ENCODE peak calls at places on chromosome 4, in ten cellular contexts. A, B, R, E, D, J, G, N, P and V are unnamed samples.

GRCh38 chr4:86223472-86223871 is 136.4 kb downstream of the MAPK10 start:
- DNase-seq in A (no peak), B (no peak), R (no peak), E (no peak), D (no peak), J (peak), G (no peak), N (no peak), P (no peak), V (no peak)

GRCh38 chr4:121736735-121737351 is 28.1 kb downstream of the SMIM43 start:
- DNase-seq in A (no peak), B (peak), R (no peak), E (peak), D (no peak), J (peak), G (peak), N (no peak), P (no peak), V (no peak)

GRCh38 chr4:169971456-169972015 is 54.7 kb downstream of the MFAP3L start:
- DNase-seq in A (no peak), B (no peak), R (no peak), E (no peak), D (no peak), J (peak), G (no peak), N (no peak), P (no peak), V (no peak)

GRCh38 chr4:138927065-138927464 is 88.5 kb upstream of the NOCT start:
- DNase-seq in A (no peak), B (no peak), R (no peak), E (no peak), D (no peak), J (peak), G (no peak), N (no peak), P (no peak), V (no peak)

GRCh38 chr4:17490575-17491059 is 21.3 kb downstream of the QDPR start:
- DNase-seq in A (no peak), B (no peak), R (no peak), E (no peak), D (peak), J (no peak), G (no peak), N (no peak), P (no peak), V (no peak)

GRCh38 chr4:150080335-150080734 is 2.1 kb downstream of the DCLK2 start:
- DNase-seq in A (no peak), B (no peak), R (no peak), E (no peak), D (no peak), J (no peak), G (no peak), N (no peak), P (no peak), V (no peak)

GRCh38 chr4:65592089-65592488 is 78.2 kb downstream of the EPHA5 start:
- DNase-seq in A (no peak), B (no peak), R (no peak), E (no peak), D (no peak), J (no peak), G (no peak), N (no peak), P (no peak), V (no peak)

GRCh38 chr4:25861951-25862410 is 807 bp downstream of the SEL1L3 start:
- DNase-seq in A (no peak), B (peak), R (no peak), E (peak), D (peak), J (peak), G (peak), N (peak), P (no peak), V (no peak)

GRCh38 chr4:70778888-70779422 is 57.2 kb downstream of the RUFY3 start:
- DNase-seq in A (no peak), B (peak), R (no peak), E (peak), D (no peak), J (peak), G (no peak), N (no peak), P (no peak), V (no peak)

GRCh38 chr4:75118739-75119138 is 185.8 kb downstream of the PARM1 start:
- DNase-seq in A (no peak), B (no peak), R (no peak), E (no peak), D (no peak), J (no peak), G (no peak), N (no peak), P (no peak), V (no peak)

GRCh38 chr4:75126058-75126457 is 193.1 kb downstream of the PARM1 start:
- DNase-seq in A (no peak), B (no peak), R (no peak), E (no peak), D (no peak), J (no peak), G (no peak), N (no peak), P (no peak), V (no peak)

DNA sequence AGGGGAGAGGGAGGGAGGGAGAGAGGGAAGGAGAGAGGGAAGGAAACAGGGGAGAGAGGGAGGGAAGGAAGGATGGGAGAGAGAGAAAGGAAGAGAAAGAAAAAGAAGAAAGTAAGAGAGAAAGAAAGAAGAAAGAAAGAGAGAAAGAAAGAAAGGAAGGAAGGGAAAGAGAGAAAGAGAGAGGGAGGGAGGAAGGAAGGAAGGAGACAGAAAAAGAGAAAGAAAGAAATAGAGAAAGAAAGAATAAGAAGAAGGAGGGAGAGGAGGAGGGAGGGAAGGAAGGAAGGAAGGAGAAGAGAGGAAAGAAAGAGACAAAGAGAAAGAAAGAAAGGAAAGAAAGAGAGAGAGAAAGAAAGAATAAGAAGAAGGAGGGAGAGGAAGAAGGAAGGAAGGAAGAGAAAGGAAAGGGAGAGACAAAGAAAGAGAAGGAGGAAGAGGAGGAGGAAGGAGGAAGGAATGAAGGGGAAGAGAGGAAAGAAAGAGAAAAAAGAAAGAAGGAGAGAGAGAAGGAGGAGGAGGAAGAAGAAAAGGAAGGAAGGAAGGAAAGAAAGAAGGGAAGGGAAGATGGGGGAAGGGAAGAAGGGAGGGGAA is 189.6 kb downstream of the PARM1 start:
- DNase-seq in A (no peak), B (no peak), R (no peak), E (no peak), D (no peak), J (no peak), G (no peak), N (no peak), P (no peak), V (no peak)
- H3K4me3 ChIP-seq in A (no peak), B (no peak), R (no peak), E (no peak), D (no peak), J (no peak), G (no peak), N (no peak), P (no peak), V (no peak)

DNA sequence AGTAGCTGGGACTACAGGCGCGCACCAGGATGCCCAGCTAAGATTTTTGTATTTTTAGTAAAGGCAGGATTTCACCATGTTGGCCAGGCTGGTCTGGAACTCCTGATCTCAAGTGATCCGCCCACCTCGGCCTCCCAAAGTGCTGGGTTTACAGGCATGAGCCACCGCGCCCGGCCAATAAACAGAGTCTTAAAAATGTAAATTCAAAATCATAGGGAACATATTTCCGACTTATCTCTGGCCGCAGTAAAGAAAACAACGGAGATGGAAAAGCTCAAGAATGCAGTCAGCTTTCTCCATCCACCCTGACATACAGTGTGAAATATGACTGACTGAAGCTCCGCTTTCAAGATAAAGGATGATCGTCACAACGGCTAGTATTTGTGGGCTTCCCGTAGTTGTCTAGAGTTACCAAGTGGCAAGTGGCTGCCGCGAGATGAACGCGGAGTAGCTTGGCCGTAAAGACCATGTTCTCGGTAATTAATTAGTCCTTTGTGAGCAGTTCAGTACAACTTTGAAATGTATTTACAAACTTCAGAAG is 495.1 kb upstream of the FAT1 start:
- DNase-seq in A (no peak), B (no peak), R (no peak), E (no peak), D (no peak), J (no peak), G (no peak), N (no peak), P (no peak), V (no peak)
- H3K4me3 ChIP-seq in A (no peak), B (no peak), R (no peak), E (no peak), D (no peak), J (no peak), G (no peak), N (no peak), P (no peak), V (no peak)

DNA sequence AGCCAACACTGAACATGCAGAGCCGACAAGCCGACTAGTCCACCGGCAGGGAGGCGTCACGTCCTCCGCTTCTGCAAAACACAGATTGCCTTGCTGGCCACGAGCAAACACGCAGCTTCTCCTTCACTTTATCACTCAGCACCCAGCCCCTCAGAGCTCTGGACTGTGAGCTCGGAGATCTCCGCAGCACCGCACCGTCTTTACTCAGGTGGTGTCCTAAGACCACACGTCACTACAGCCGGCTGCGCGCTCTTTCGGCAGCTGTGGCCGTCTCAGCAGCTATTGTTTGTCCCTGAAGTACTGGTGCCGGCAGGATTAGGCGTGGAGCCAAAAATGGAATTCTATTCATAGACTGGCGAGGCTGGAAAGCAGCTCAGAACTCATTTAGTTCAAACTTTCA is 72.0 kb downstream of the FAT1 start:
- DNase-seq in A (peak), B (no peak), R (no peak), E (peak), D (peak), J (peak), G (peak), N (no peak), P (peak), V (no peak)
- H3K4me3 ChIP-seq in A (peak), B (no peak), R (no peak), E (no peak), D (no peak), J (peak), G (peak), N (peak), P (peak), V (no peak)

GRCh38 chr4:23297327-23297726 is 592.5 kb downstream of the PPARGC1A start:
- DNase-seq in A (no peak), B (no peak), R (no peak), E (no peak), D (no peak), J (no peak), G (no peak), N (no peak), P (no peak), V (no peak)

GRCh38 chr4:23298371-23298770 is 591.5 kb downstream of the PPARGC1A start:
- DNase-seq in A (no peak), B (no peak), R (no peak), E (no peak), D (no peak), J (no peak), G (no peak), N (no peak), P (no peak), V (no peak)
- H3K4me3 ChIP-seq in A (no peak), B (no peak), R (no peak), E (no peak), D (no peak), J (no peak), G (no peak), N (no peak), P (no peak), V (no peak)

GRCh38 chr4:181860668-181861067 is 382.5 kb upstream of the TENM3 start:
- DNase-seq in A (no peak), B (no peak), R (no peak), E (no peak), D (no peak), J (peak), G (no peak), N (no peak), P (no peak), V (no peak)
- H3K4me3 ChIP-seq in A (no peak), B (no peak), R (no peak), E (no peak), D (no peak), J (no peak), G (no peak), N (no peak), P (no peak), V (no peak)

DNA sequence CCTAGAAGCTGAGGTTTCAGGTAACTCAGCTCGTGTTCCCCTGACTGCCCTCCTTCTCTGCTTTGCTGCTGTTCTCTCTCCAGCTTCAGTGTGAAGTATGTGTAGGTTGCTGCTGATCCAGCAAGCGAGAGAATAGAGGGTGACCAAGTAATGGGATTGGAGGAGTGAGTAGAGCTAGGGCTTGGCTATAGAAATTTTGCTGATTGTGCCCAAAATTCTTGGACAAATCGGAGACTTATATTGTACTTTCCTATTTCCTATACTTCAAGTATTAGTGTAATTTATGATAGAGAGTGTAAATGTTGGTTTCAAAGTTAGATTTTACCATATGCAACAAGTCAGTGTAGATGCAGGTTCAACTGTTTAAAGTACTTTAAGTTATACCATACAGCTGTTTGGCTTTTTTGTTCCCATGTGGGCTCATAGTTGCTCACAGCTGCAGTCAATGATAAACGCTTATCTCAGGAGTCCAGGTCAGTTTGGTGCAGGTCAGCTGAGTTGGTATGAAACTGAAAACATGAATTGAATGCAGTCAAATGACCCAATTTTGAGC is 48.0 kb downstream of the RAPGEF2 start:
- DNase-seq in A (no peak), B (no peak), R (no peak), E (no peak), D (no peak), J (no peak), G (no peak), N (no peak), P (no peak), V (no peak)
- H3K4me3 ChIP-seq in A (no peak), B (no peak), R (no peak), E (no peak), D (no peak), J (no peak), G (no peak), N (no peak), P (no peak), V (no peak)

DNA sequence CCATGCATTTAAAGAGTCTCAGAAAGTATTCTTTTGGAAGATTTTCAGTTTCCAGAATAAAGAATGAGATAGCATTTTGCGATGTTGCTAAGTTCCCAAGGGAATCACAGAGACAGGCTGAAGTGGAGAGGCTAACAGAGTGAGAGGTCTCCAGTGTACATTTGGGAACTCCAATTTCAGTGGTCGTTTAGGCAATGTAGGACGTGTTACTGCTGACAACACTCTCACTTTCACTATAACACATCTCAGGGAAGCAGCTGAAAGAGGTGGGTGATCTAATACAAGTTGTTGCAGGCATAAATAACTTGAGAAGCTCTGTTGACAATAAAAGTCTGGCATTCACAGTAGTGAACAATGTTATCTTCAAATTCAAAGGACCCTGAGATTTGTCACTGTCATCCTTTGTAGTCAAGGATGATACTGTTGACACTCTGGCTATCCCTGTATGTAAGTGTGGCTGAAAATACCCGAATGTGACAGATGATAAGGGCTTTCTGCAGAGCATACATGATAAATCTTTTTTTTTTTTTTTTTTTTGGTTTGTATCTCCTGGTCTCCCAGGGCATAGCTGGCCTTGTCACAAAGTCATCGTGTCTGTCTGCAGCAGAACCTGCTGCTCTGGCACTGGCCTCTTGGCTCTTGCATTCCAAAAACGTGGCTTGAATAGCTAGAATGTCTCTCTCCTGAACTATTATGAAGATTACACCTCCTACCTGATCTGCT is 50.2 kb upstream of the SCRG1 start:
- DNase-seq in A (no peak), B (no peak), R (no peak), E (peak), D (no peak), J (no peak), G (no peak), N (no peak), P (no peak), V (no peak)
- H3K4me3 ChIP-seq in A (no peak), B (no peak), R (no peak), E (no peak), D (no peak), J (no peak), G (no peak), N (no peak), P (peak), V (no peak)

DNA sequence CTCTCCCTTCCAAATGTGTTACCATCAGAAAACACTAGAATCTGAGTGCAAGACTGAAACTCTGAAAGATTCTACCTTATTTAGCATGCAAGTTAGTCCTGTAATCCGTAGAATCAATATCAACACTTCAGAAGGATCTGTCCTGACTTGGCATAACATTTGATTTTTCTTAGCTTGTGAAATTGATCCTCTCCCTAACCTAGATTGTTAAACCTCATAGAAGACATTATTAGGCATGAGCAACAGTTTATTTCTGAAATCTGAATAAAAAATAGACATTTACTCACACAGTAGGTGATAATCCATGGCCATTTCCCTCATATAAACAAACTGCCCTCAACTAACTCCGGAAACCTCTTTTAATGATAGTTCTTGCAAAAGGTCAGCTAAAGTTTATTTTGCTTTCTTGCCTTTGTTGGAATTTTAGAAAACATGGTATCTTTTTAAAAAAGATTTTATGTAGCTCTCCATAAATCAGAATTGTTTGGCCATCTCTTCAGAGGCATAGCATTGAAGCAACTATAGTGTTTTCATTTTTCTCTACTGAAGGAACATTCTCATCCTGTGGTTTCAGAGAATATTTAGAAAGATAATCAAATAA is 38.6 kb upstream of the PDLIM5 start:
- DNase-seq in A (no peak), B (no peak), R (no peak), E (no peak), D (no peak), J (peak), G (no peak), N (no peak), P (no peak), V (no peak)
- H3K4me3 ChIP-seq in A (no peak), B (no peak), R (no peak), E (no peak), D (no peak), J (peak), G (peak), N (no peak), P (no peak), V (no peak)

GRCh38 chr4:1373892-1374705 is 27.1 kb downstream of the UVSSA start:
- DNase-seq in A (no peak), B (peak), R (no peak), E (no peak), D (peak), J (no peak), G (no peak), N (peak), P (peak), V (no peak)
- H3K4me3 ChIP-seq in A (no peak), B (no peak), R (no peak), E (no peak), D (no peak), J (no peak), G (no peak), N (no peak), P (no peak), V (no peak)